ENCODE peak calls at places on chromosome 9, in five cellular contexts. D is nephron progenitor cell; Q is stimulated activated CD4-positive, alpha-beta T cell treated with anti-CD3 and anti-CD28 coated beads, Interleukin-15, amount 100 ng/mL, for 1 hour; C is endothelial cell; S is NCI-H1694. G is an unnamed sample.

GRCh38 chr9:133505186-133505830 is 19.5 kb downstream of the MYMK start:
- DNase-seq in S (no peak), Q (no peak), D (no peak), C (no peak), G (no peak)

GRCh38 chr9:125190371-125190801 is 783 bp upstream of the PPP6C start:
- DNase-seq in C (no peak), S (no peak), D (peak), Q (no peak), G (no peak)

GRCh38 chr9:23821400-23822181 is 4.4 kb downstream of the ELAVL2 start:
- DNase-seq in S (no peak), D (peak), Q (no peak), C (peak), G (peak)

GRCh38 chr9:87381050-87381711 is 116.5 kb upstream of the DAPK1 start:
- DNase-seq in S (no peak), D (no peak), C (no peak), Q (no peak), G (no peak)

GRCh38 chr9:98235126-98235525 is 20.3 kb downstream of the TBC1D2 start:
- DNase-seq in D (no peak), Q (no peak), S (no peak), C (no peak), G (no peak)

GRCh38 chr9:97398999-97399758 is 12.7 kb upstream of the TDRD7 start:
- DNase-seq in Q (peak), C (peak), S (peak), D (peak), G (peak)

GRCh38 chr9:137055385-137056364 is 1.8 kb upstream of the ENTPD2 start:
- DNase-seq in C (no peak), Q (no peak), D (no peak), S (no peak), G (peak)

GRCh38 chr9:127987103-127987614 is 6.4 kb upstream of the EEIG1 start:
- DNase-seq in C (no peak), Q (no peak), S (no peak), D (no peak), G (no peak)

GRCh38 chr9:131791532-131792254 is 51.8 kb upstream of the RAPGEF1 start:
- DNase-seq in Q (no peak), D (no peak), S (no peak), C (no peak), G (no peak)

GRCh38 chr9:122807271-122807900 is 7.5 kb downstream of the OR1K1 start:
- DNase-seq in C (no peak), D (no peak), Q (no peak), S (no peak), G (no peak)

GRCh38 chr9:79809931-79810330 is 238.2 kb downstream of the TLE4 start:
- DNase-seq in Q (no peak), C (no peak), D (no peak), S (no peak), G (no peak)

GRCh38 chr9:118669986-118670385 is 699.2 kb downstream of the BRINP1 start:
- DNase-seq in D (no peak), Q (no peak), S (no peak), C (no peak), G (no peak)

GRCh38 chr9:73689091-73689870 is 537.6 kb downstream of the ANXA1 start:
- DNase-seq in S (no peak), D (no peak), C (no peak), Q (no peak), G (no peak)

GRCh38 chr9:35904966-35905781 is 828 bp upstream of the HRCT1 start:
- DNase-seq in Q (no peak), C (no peak), S (no peak), D (no peak), G (no peak)

GRCh38 chr9:114588150-114588663 is 638 bp downstream of the ATP6V1G1 start:
- DNase-seq in Q (no peak), S (no peak), C (no peak), D (no peak), G (no peak)

GRCh38 chr9:88535932-88536324 is 950 bp downstream of the NXNL2 start:
- DNase-seq in C (no peak), S (no peak), Q (no peak), D (no peak), G (no peak)

GRCh38 chr9:76803762-76804161 is 39.5 kb downstream of the PCA3 start:
- DNase-seq in D (no peak), C (no peak), S (no peak), Q (no peak), G (no peak)

GRCh38 chr9:37944671-37945481 is 40.9 kb upstream of the SLC25A51 start:
- DNase-seq in D (no peak), C (no peak), S (no peak), Q (no peak), G (no peak)

GRCh38 chr9:33988219-33988890 is 60.3 kb downstream of the UBAP2 start:
- DNase-seq in C (no peak), Q (no peak), S (no peak), D (no peak), G (no peak)

GRCh38 chr9:120845255-120845654 is 2.5 kb upstream of the PSMD5 start:
- DNase-seq in Q (no peak), C (no peak), S (no peak), D (no peak), G (no peak)

GRCh38 chr9:137406876-137407589 is 15.9 kb downstream of the EXD3 start:
- DNase-seq in S (no peak), C (peak), Q (peak), D (peak), G (peak)

GRCh38 chr9:4700093-4700492 is 20.7 kb downstream of the CDC37L1 start:
- DNase-seq in Q (no peak), C (no peak), D (no peak), S (no peak), G (no peak)